ENCODE peak calls at places on chromosome 4, in seven cellular contexts. K is sigmoid colon, Q is ovary, Z is A549, I is stomach, G is K562, M is transverse colon. D is an unnamed sample.

GRCh38 chr4:183905081-183905592 is at the start of gene STOX2:
- DNase-seq in K (peak), Q (peak), Z (peak), I (peak), G (no peak), M (peak), D (peak)

GRCh38 chr4:85756938-85757337 is 282.0 kb downstream of the ARHGAP24 start:
- DNase-seq in K (no peak), Q (no peak), Z (peak), I (no peak), G (peak), M (no peak), D (no peak)

GRCh38 chr4:3827616-3828492 is 61.7 kb downstream of the ADRA2C start:
- DNase-seq in K (peak), Q (peak), Z (peak), I (peak), G (no peak), M (peak), D (no peak)

GRCh38 chr4:186624951-186625350 is 69.6 kb upstream of the MTNR1A start:
- DNase-seq in K (no peak), Q (no peak), Z (no peak), I (no peak), G (no peak), M (no peak), D (no peak)

GRCh38 chr4:14345356-14345775 is 656.9 kb upstream of the CPEB2 start:
- DNase-seq in K (no peak), Q (no peak), Z (no peak), I (no peak), G (no peak), M (no peak), D (no peak)

GRCh38 chr4:8515316-8516060 is 64.7 kb upstream of the GPR78 start:
- DNase-seq in K (peak), Q (no peak), Z (no peak), I (no peak), G (no peak), M (no peak), D (no peak)

GRCh38 chr4:37788782-37789181 is 37.7 kb upstream of the PGM2 start:
- DNase-seq in K (no peak), Q (no peak), Z (no peak), I (no peak), G (no peak), M (no peak), D (no peak)

GRCh38 chr4:1033840-1034551 is 22.6 kb downstream of the FGFRL1 start:
- DNase-seq in K (no peak), Q (peak), Z (no peak), I (peak), G (no peak), M (no peak), D (peak)

GRCh38 chr4:186932631-186933150 is 209.0 kb upstream of the FAT1 start:
- DNase-seq in K (no peak), Q (no peak), Z (peak), I (no peak), G (no peak), M (no peak), D (no peak)

GRCh38 chr4:188444500-188444899 is 305.3 kb downstream of the TRIML1 start:
- DNase-seq in K (no peak), Q (no peak), Z (no peak), I (no peak), G (no peak), M (no peak), D (no peak)

GRCh38 chr4:151887151-151887815 is 126.5 kb upstream of the GATB start:
- DNase-seq in K (no peak), Q (no peak), Z (no peak), I (no peak), G (no peak), M (no peak), D (no peak)

GRCh38 chr4:107888237-107888636 is 43.1 kb upstream of the CYP2U1 start:
- DNase-seq in K (no peak), Q (no peak), Z (peak), I (no peak), G (no peak), M (no peak), D (no peak)

GRCh38 chr4:164439037-164439436 is 314.9 kb upstream of the SMIM31 start:
- DNase-seq in K (no peak), Q (no peak), Z (no peak), I (no peak), G (no peak), M (no peak), D (no peak)

GRCh38 chr4:105472871-105473339 is 957 bp downstream of the PPA2 start:
- DNase-seq in K (no peak), Q (no peak), Z (no peak), I (no peak), G (no peak), M (no peak), D (no peak)
- TF ChIP-seq POLR2A in K (no peak), Q (no peak), Z (no peak), I (no peak), G (no peak), M (no peak), D (no peak)

GRCh38 chr4:147814334-147814733 is 82.4 kb downstream of the ARHGAP10 start:
- DNase-seq in K (no peak), Q (no peak), Z (no peak), I (no peak), G (no peak), M (no peak), D (no peak)

GRCh38 chr4:147811878-147812277 is 80.0 kb downstream of the ARHGAP10 start:
- DNase-seq in K (no peak), Q (no peak), Z (no peak), I (no peak), G (no peak), M (no peak), D (no peak)

GRCh38 chr4:147816382-147817254 is 84.7 kb downstream of the ARHGAP10 start:
- DNase-seq in K (no peak), Q (no peak), Z (no peak), I (no peak), G (no peak), M (no peak), D (no peak)

GRCh38 chr4:147815741-147816140 is 83.9 kb downstream of the ARHGAP10 start:
- DNase-seq in K (no peak), Q (no peak), Z (no peak), I (no peak), G (no peak), M (no peak), D (no peak)

GRCh38 chr4:147813107-147813773 is 81.4 kb downstream of the ARHGAP10 start:
- DNase-seq in K (no peak), Q (no peak), Z (no peak), I (no peak), G (no peak), M (no peak), D (no peak)
- H3K4me3 ChIP-seq in K (no peak), Q (no peak), Z (no peak), I (no peak), G (no peak), M (no peak), D (no peak)

GRCh38 chr4:61400446-61400845 is 200.3 kb downstream of the ADGRL3 start:
- DNase-seq in K (no peak), Q (no peak), Z (no peak), I (no peak), G (no peak), M (no peak), D (no peak)
- TF ChIP-seq EP300 in K (no peak), Q (no peak), Z (no peak), I (no peak), G (no peak), M (no peak), D (no peak)

GRCh38 chr4:127881565-127881869 is 824 bp downstream of the PLK4 start:
- DNase-seq in K (no peak), Q (no peak), Z (no peak), I (no peak), G (no peak), M (no peak), D (no peak)
- TF ChIP-seq POLR2A in K (no peak), Q (no peak), Z (peak), I (no peak), G (no peak), M (no peak), D (no peak)

DNA sequence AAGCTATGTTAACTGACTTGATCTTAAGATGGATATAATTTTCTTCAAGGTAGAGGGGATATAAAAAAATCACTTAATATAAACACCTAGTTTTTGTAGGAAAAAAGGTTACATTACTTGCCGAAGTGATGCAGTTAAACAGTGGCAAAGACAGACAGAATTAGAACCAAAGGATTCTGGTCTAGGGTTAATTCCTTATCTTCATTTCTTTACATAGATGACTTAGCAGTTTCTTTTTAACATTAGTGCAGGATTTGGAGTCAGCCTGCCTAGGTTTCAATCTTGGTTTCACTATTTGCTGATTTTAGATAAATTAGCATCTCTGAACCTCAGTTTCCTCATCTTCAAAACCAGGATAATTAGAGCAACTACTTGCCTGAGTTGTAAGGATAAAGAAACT is 14.3 kb downstream of the ZAR1 start:
- DNase-seq in K (no peak), Q (no peak), Z (peak), I (no peak), G (peak), M (no peak), D (no peak)
- H3K4me3 ChIP-seq in K (no peak), Q (no peak), Z (no peak), I (no peak), G (no peak), M (no peak), D (no peak)